ENCODE peak calls at places on chromosomes 7 and 10, in nine cellular contexts. O is mesenchymal stem cell; X is CD4-positive, alpha-beta memory T cell; G is SJSA1; E is small intestine; K is AG04450; Y is CD8-positive, alpha-beta memory T cell; Q is left ventricle myocardium inferior; S is fibroblast of lung. F is an unnamed sample.

GRCh38 chr7:80039255-80039884 is 95.3 kb upstream of the GNAI1 start:
- DNase-seq in O (peak; percentile 49), X (no peak), G (no peak), E (no peak), K (no peak), Y (no peak), Q (no peak), S (no peak), F (no peak)

GRCh38 chr7:73560035-73560835 is 2.7 kb upstream of the BCL7B start:
- DNase-seq in O (peak; percentile 84), X (no peak), G (no peak), E (peak; percentile 39), K (peak; percentile 69), Y (no peak), Q (no peak), S (peak; percentile 90), F (no peak)

GRCh38 chr10:125024496-125025234 is 82.7 kb downstream of the ZRANB1 start:
- DNase-seq in O (no peak), X (no peak), G (no peak), E (peak; percentile 75), K (no peak), Y (no peak), Q (no peak), S (no peak), F (no peak)

GRCh38 chr10:93859049-93859655 is 34.6 kb upstream of the SLC35G1 start:
- DNase-seq in O (peak; percentile 36), X (no peak), G (no peak), E (peak; percentile 42), K (no peak), Y (no peak), Q (no peak), S (no peak), F (no peak)

GRCh38 chr10:70759769-70760168 is 25.4 kb downstream of the TBATA start:
- DNase-seq in O (no peak), X (no peak), G (no peak), E (no peak), K (no peak), Y (no peak), Q (no peak), S (no peak), F (no peak)

GRCh38 chr10:22251751-22252285 is 34.0 kb upstream of the EBLN1 start:
- DNase-seq in O (peak; percentile 55), X (peak; percentile 78), G (peak; percentile 75), E (peak; percentile 58), K (no peak), Y (peak; percentile 42), Q (peak; percentile 69), S (peak; percentile 58), F (peak; percentile 75)

GRCh38 chr7:39650676-39651075 is 27.3 kb downstream of the RALA start:
- DNase-seq in O (peak; percentile 28), X (no peak), G (no peak), E (peak; percentile 19), K (peak; percentile 18), Y (no peak), Q (peak; percentile 30), S (peak; percentile 87), F (no peak)

GRCh38 chr7:128017460-128017859 is 13.8 kb downstream of the LRRC4 start:
- DNase-seq in O (no peak), X (no peak), G (no peak), E (no peak), K (no peak), Y (no peak), Q (no peak), S (no peak), F (no peak)

GRCh38 chr7:78020874-78021249 is 222.3 kb downstream of the PHTF2 start:
- DNase-seq in O (no peak), X (no peak), G (peak; percentile 7), E (no peak), K (no peak), Y (no peak), Q (no peak), S (no peak), F (no peak)

GRCh38 chr7:129149546-129149945 is 5.0 kb downstream of the TSPAN33 start:
- DNase-seq in O (no peak), X (no peak), G (no peak), E (no peak), K (no peak), Y (no peak), Q (no peak), S (no peak), F (no peak)
- H3K27ac ChIP-seq in O (no peak overlapping the region), X (no peak overlapping the region), G (no peak overlapping the region), E (no peak overlapping the region), K (no peak overlapping the region), Y (no peak overlapping the region), Q (peak overlapping the region; percentile 14), S (no peak overlapping the region), F (no peak overlapping the region)

GRCh38 chr7:157564518-157565177 is 227.8 kb downstream of the DNAJB6 start:
- DNase-seq in O (peak; percentile 72), X (no peak), G (peak; percentile 88), E (no peak), K (no peak), Y (no peak), Q (no peak), S (peak; percentile 98), F (no peak)
- H3K9me3 ChIP-seq in O (no peaks in the 10 kb centered on the region), X (no peaks in the 10 kb centered on the region), G (peaks cover 3% of the 10 kb centered on the region), E (no peaks in the 10 kb centered on the region), K (peaks cover 90% of the 10 kb centered on the region), Y (no peaks in the 10 kb centered on the region), Q (no peaks in the 10 kb centered on the region), S (peaks cover 1% of the 10 kb centered on the region), F (no peaks in the 10 kb centered on the region)

GRCh38 chr10:50536617-50537252 is 87.0 kb downstream of the SGMS1 start:
- DNase-seq in O (no peak), X (no peak), G (peak; percentile 14), E (no peak), K (no peak), Y (no peak), Q (no peak), S (peak; percentile 61), F (no peak)
- H3K27ac ChIP-seq in O (no peak overlapping the region), X (no peak overlapping the region), G (no peak overlapping the region), E (no peak overlapping the region), K (no peak overlapping the region), Y (no peak overlapping the region), Q (no peak overlapping the region), S (no peak overlapping the region), F (no peak overlapping the region)

GRCh38 chr7:157735826-157736225 is 399.0 kb downstream of the DNAJB6 start:
- DNase-seq in O (no peak), X (no peak), G (no peak), E (no peak), K (no peak), Y (no peak), Q (no peak), S (no peak), F (no peak)
- H3K9me3 ChIP-seq in O (no peaks in the 10 kb centered on the region), X (no peaks in the 10 kb centered on the region), G (no peaks in the 10 kb centered on the region), E (no peaks in the 10 kb centered on the region), K (peaks cover 77% of the 10 kb centered on the region), Y (no peaks in the 10 kb centered on the region), Q (no peaks in the 10 kb centered on the region), S (no peaks in the 10 kb centered on the region), F (no peaks in the 10 kb centered on the region)

GRCh38 chr10:85645851-85646250 is 720.7 kb downstream of the GRID1 start:
- DNase-seq in O (no peak), X (no peak), G (no peak), E (no peak), K (no peak), Y (no peak), Q (no peak), S (no peak), F (no peak)
- H3K27ac ChIP-seq in O (no peak overlapping the region), X (no peak overlapping the region), G (no peak overlapping the region), E (no peak overlapping the region), K (no peak overlapping the region), Y (no peak overlapping the region), Q (no peak overlapping the region), S (no peak overlapping the region), F (no peak overlapping the region)

GRCh38 chr10:107577226-107577625 is 412.7 kb upstream of the SORCS1 start:
- DNase-seq in O (no peak), X (no peak), G (no peak), E (no peak), K (no peak), Y (no peak), Q (no peak), S (no peak), F (no peak)
- H3K9me3 ChIP-seq in O (no peaks in the 10 kb centered on the region), X (no peaks in the 10 kb centered on the region), G (no peaks in the 10 kb centered on the region), E (no peaks in the 10 kb centered on the region), K (peaks cover 2% of the 10 kb centered on the region), Y (no peaks in the 10 kb centered on the region), Q (no peaks in the 10 kb centered on the region), S (no peaks in the 10 kb centered on the region), F (peaks cover 2% of the 10 kb centered on the region)

GRCh38 chr7:135697276-135698049 is 30.5 kb downstream of the SLC13A4 start:
- DNase-seq in O (no peak), X (no peak), G (no peak), E (no peak), K (no peak), Y (no peak), Q (no peak), S (peak; percentile 26), F (no peak)
- H3K27ac ChIP-seq in O (no peak overlapping the region), X (no peak overlapping the region), G (no peak overlapping the region), E (no peak overlapping the region), K (no peak overlapping the region), Y (no peak overlapping the region), Q (no peak overlapping the region), S (no peak overlapping the region), F (no peak overlapping the region)

GRCh38 chr7:158557441-158557755 is 30.2 kb downstream of the PTPRN2 start:
- DNase-seq in O (no peak), X (no peak), G (no peak), E (no peak), K (no peak), Y (no peak), Q (no peak), S (no peak), F (no peak)
- H3K9me3 ChIP-seq in O (no peaks in the 10 kb centered on the region), X (no peaks in the 10 kb centered on the region), G (no peaks in the 10 kb centered on the region), E (no peaks in the 10 kb centered on the region), K (peaks cover 70% of the 10 kb centered on the region), Y (no peaks in the 10 kb centered on the region), Q (no peaks in the 10 kb centered on the region), S (no peaks in the 10 kb centered on the region), F (no peaks in the 10 kb centered on the region)

GRCh38 chr7:107788216-107788615 is 14.8 kb downstream of the SLC26A3 start:
- DNase-seq in O (no peak), X (no peak), G (no peak), E (no peak), K (no peak), Y (no peak), Q (no peak), S (no peak), F (peak; percentile 37)
- H3K27ac ChIP-seq in O (no peak overlapping the region), X (no peak overlapping the region), G (no peak overlapping the region), E (no peak overlapping the region), K (no peak overlapping the region), Y (no peak overlapping the region), Q (no peak overlapping the region), S (no peak overlapping the region), F (no peak overlapping the region)

DNA sequence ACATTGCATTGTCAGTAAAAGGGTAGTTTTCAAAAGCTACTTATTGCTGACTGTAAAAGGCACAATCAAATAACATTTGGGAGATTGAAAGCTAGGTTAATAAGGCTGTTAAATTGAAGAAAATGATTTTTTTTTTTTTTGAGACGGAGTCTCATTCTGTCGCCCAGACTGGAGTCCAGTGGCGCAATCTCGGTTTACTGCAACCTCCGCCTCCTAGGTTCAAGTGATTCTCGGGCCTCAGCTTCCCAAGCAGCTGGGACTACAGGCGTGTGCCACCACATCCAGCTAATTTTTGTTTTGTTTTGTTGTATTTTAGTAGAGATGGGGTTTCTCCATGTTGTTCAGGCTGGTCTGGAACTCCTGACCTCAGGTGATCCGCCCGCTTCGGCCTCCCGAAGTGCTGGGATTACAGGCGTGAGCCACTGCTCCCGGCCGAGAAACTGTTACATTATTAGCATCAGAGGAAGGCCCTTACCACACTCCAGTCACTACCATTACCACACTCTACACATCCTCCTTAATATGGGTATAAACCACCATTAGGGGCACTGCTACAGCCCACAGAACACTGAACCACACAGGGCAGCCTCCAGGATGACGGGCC is 1.0 kb downstream of the CYP51A1 start:
- DNase-seq in O (peak; percentile 42), X (no peak), G (no peak), E (peak; percentile 33), K (no peak), Y (no peak), Q (no peak), S (peak; percentile 46), F (no peak)
- H3K9me3 ChIP-seq in O (no peaks in the 10 kb centered on the region), X (no peaks in the 10 kb centered on the region), G (no peaks in the 10 kb centered on the region), E (no peaks in the 10 kb centered on the region), K (no peaks in the 10 kb centered on the region), Y (no peaks in the 10 kb centered on the region), Q (no peaks in the 10 kb centered on the region), S (no peaks in the 10 kb centered on the region), F (no peaks in the 10 kb centered on the region)